ENCODE peak calls at places on chromosomes 5 and 9, in nine cellular contexts. O is WERI-Rb-1; M is activated T-cell treated with anti-CD3 and anti-CD28 coated beads for 4 hours; D is activated effector memory CD4-positive, alpha-beta T cell treated with Interleukin-2 at 50 U/mL for 16 hours; V is breast epithelium; N is cardiac fibroblast; B is NCI-H1417 treated with DMSO at 0.1 percent for 48 hours; C is ecto neural progenitor cell; Z is NCI-H1694 treated with DMSO at 0.1 percent for 48 hours. S is an unnamed sample.

GRCh38 chr9:102514541-102514940 is 480.6 kb upstream of the CYLC2 start:
- DNase-seq in C (no peak), O (no peak), D (no peak), M (no peak), Z (no peak), N (no peak), V (peak), B (no peak), S (no peak)

GRCh38 chr5:55633574-55634203 is 78.4 kb downstream of the SLC38A9 start:
- DNase-seq in N (peak), D (no peak), O (no peak), B (no peak), Z (no peak), V (no peak), M (no peak), C (no peak), S (no peak)

GRCh38 chr9:131732636-131733340 is 7.1 kb downstream of the RAPGEF1 start:
- DNase-seq in N (no peak), C (no peak), O (no peak), Z (no peak), V (no peak), M (no peak), D (peak), B (no peak), S (peak)

GRCh38 chr9:131999692-132000551 is 79.7 kb downstream of the MED27 start:
- DNase-seq in N (peak), D (no peak), C (no peak), Z (no peak), V (no peak), M (no peak), O (no peak), B (no peak), S (no peak)

GRCh38 chr9:68949271-68950000 is 64.5 kb downstream of the PRKACG start:
- DNase-seq in D (no peak), O (peak), Z (no peak), B (no peak), M (no peak), C (no peak), V (no peak), N (peak), S (no peak)

GRCh38 chr9:107620801-107621200 is 131.2 kb upstream of the KLF4 start:
- DNase-seq in Z (no peak), N (no peak), D (no peak), B (no peak), O (no peak), M (no peak), C (no peak), V (no peak), S (no peak)

GRCh38 chr5:93022770-93023169 is 558.2 kb downstream of the NR2F1-AS1 start:
- DNase-seq in Z (no peak), B (no peak), V (no peak), D (no peak), C (no peak), N (peak), M (no peak), O (no peak), S (no peak)

GRCh38 chr5:64939772-64940510 is 171.2 kb downstream of the CWC27 start:
- DNase-seq in O (no peak), B (no peak), Z (no peak), D (no peak), M (no peak), V (no peak), C (peak), N (peak), S (no peak)